ENCODE peak calls at places on chromosome 2, in four cellular contexts. F is cardiac fibroblast, Z is AG20443, S is A549. D is an unnamed sample.

GRCh38 chr2:30305235-30305634 is 73.9 kb downstream of the LBH start:
- DNase-seq in F (no peak), Z (peak), S (no peak), D (no peak)

GRCh38 chr2:168920504-168921157 is 19.5 kb downstream of the G6PC2 start:
- DNase-seq in F (peak), Z (peak), S (peak), D (peak)

GRCh38 chr2:182921234-182921633 is 54.8 kb upstream of the FRZB start:
- DNase-seq in F (no peak), Z (no peak), S (no peak), D (no peak)

GRCh38 chr2:190088917-190089316 is 26.4 kb upstream of the MSTN start:
- DNase-seq in F (peak), Z (peak), S (peak), D (peak)

GRCh38 chr2:43251171-43251731 is 24.8 kb upstream of the ZFP36L2 start:
- DNase-seq in F (peak), Z (peak), S (no peak), D (no peak)

GRCh38 chr2:124877065-124877671 is 852.1 kb downstream of the CNTNAP5 start:
- DNase-seq in F (peak), Z (no peak), S (no peak), D (no peak)

GRCh38 chr2:40380036-40380435 is 71.9 kb downstream of the SLC8A1 start:
- DNase-seq in F (no peak), Z (no peak), S (no peak), D (no peak)

GRCh38 chr2:3535794-3536681 is 16.7 kb upstream of the ADI1 start:
- DNase-seq in F (peak), Z (peak), S (no peak), D (no peak)

GRCh38 chr2:134679740-134680139 is 39.1 kb downstream of the TMEM163 start:
- DNase-seq in F (no peak), Z (no peak), S (no peak), D (no peak)

GRCh38 chr2:108460345-108461037 is 11.5 kb downstream of the GCC2 start:
- DNase-seq in F (no peak), Z (no peak), S (no peak), D (no peak)

GRCh38 chr2:51028829-51029228 is 3.1 kb downstream of the NRXN1 start:
- DNase-seq in F (no peak), Z (no peak), S (no peak), D (no peak)

GRCh38 chr2:86446060-86446459 is 4.9 kb downstream of the KDM3A start:
- DNase-seq in F (no peak), Z (no peak), S (no peak), D (no peak)

GRCh38 chr2:55133467-55134315 is 83.4 kb upstream of the RTN4 start:
- DNase-seq in F (peak), Z (peak), S (no peak), D (peak)

GRCh38 chr2:218368621-218369153 is 12.0 kb downstream of the CATIP start:
- DNase-seq in F (peak), Z (peak), S (no peak), D (peak)

GRCh38 chr2:233114421-233114861 is 54.3 kb downstream of the INPP5D start:
- DNase-seq in F (no peak), Z (no peak), S (no peak), D (no peak)

GRCh38 chr2:22450831-22451230 is 934.1 kb upstream of the KLHL29 start:
- DNase-seq in F (no peak), Z (no peak), S (no peak), D (no peak)

GRCh38 chr2:174788291-174788929 is 24.1 kb upstream of the CHRNA1 start:
- DNase-seq in F (no peak), Z (peak), S (no peak), D (no peak)

GRCh38 chr2:201931955-201932354 is 101.7 kb upstream of the FZD7 start:
- DNase-seq in F (no peak), Z (peak), S (no peak), D (no peak)

GRCh38 chr2:237877576-237878307 is 18.3 kb downstream of the RAMP1 start:
- DNase-seq in F (no peak), Z (no peak), S (no peak), D (no peak)

GRCh38 chr2:65054749-65055426 is 1.3 kb upstream of the CEP68 start:
- DNase-seq in F (no peak), Z (no peak), S (no peak), D (peak)

D was measured in HuH-7.